ENCODE peak calls at places on chromosomes 1 and 21, in six cellular contexts. G is esophagus muscularis mucosa, X is Peyer's patch, V is sigmoid colon, I is A549, L is ovary. R is an unnamed sample.
A peak's percentile ranks its signal among the peaks of the same experiment; 100 is the strongest.

GRCh38 chr1:221839794-221840395 is 98.0 kb upstream of the DUSP10 start:
- DNase-seq in G (no peak), X (peak; percentile 55), I (peak; percentile 92), V (peak; percentile 73), L (no peak), R (peak; percentile 27)

GRCh38 chr21:36203603-36203889 is 46.9 kb downstream of the DOP1B start:
- DNase-seq in V (no peak), G (no peak), I (peak; percentile 45), L (no peak), X (peak; percentile 71), R (peak; percentile 55)

GRCh38 chr1:27152829-27153548 is 1.9 kb downstream of the SLC9A1 start:
- DNase-seq in I (no peak), L (no peak), V (no peak), X (no peak), G (no peak), R (no peak)

GRCh38 chr1:116151739-116152576 is 40.8 kb downstream of the MAB21L3 start:
- DNase-seq in V (peak; percentile 78), G (peak; percentile 93), L (peak; percentile 79), I (peak; percentile 54), X (peak; percentile 87), R (no peak)

GRCh38 chr1:45574105-45574626 is 9.7 kb upstream of the NASP start:
- DNase-seq in X (no peak), L (no peak), I (no peak), G (no peak), V (no peak), R (no peak)

GRCh38 chr1:234836786-234837185 is 226.8 kb upstream of the IRF2BP2 start:
- DNase-seq in V (no peak), G (no peak), I (no peak), X (no peak), L (no peak), R (no peak)

GRCh38 chr1:166305371-166305770 is 138.6 kb upstream of the FAM78B start:
- DNase-seq in X (no peak), G (no peak), L (no peak), V (no peak), I (no peak), R (no peak)

GRCh38 chr1:2210084-2210653 is 15.6 kb upstream of the FAAP20 start:
- DNase-seq in X (no peak), G (no peak), L (peak; percentile 50), I (no peak), V (no peak), R (no peak)

GRCh38 chr1:95509989-95510388 is 276.0 kb downstream of the RWDD3 start:
- DNase-seq in V (no peak), X (no peak), G (no peak), I (no peak), L (no peak), R (no peak)

GRCh38 chr1:95503371-95504145 is 269.5 kb downstream of the RWDD3 start:
- DNase-seq in G (no peak), I (no peak), L (no peak), V (no peak), X (no peak), R (no peak)

GRCh38 chr1:95506736-95507404 is 272.9 kb downstream of the RWDD3 start:
- DNase-seq in G (no peak), X (no peak), I (no peak), L (no peak), V (no peak), R (no peak)
- TF ChIP-seq POLR2A in G (no peak), X (no peak), I (no peak), L (no peak), V (no peak), R (no peak)

DNA sequence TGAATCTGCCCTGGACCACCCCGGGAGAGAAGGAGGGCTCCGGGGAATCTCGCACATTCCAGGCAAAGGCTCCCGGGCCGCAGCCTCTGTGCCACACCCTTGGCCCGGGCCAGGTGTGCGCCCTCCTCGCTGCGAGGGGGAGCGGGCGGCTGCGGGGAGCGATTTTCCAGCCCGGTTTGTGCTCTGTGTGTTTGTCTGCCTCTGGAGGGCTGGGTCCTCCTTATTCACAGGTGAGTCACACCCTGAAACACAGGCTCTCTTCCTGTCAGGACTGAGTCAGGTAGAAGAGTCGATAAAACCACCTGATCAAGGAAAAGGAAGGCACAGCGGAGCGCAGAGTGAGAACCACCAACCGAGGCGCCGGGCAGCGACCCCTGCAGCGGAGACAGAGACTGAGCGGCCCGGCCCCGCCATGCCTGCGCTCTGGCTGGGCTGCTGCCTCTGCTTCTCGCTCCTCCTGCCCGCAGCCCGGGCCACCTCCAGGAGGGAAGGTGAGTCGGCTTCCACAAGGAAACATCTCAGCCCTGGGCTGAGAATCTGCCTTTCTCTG is at the start of gene LAMC2:
- DNase-seq in V (peak; percentile 67), I (peak; percentile 73), X (peak; percentile 78), L (peak; percentile 51), G (no peak), R (no peak)
- H3K4me3 ChIP-seq in V (peak within 1 kb of the TSS; percentile 40), I (peak within 1 kb of the TSS; percentile 46), X (peak within 1 kb of the TSS; percentile 56), L (peak within 1 kb of the TSS; percentile 25), G (peak within 1 kb of the TSS; percentile 51), R (no peak within 1 kb of the TSS)

GRCh38 chr1:9440261-9440660 is 99.0 kb upstream of the SLC25A33 start:
- DNase-seq in I (no peak), L (no peak), X (no peak), G (no peak), V (no peak), R (no peak)

GRCh38 chr1:9439074-9439761 is 100.0 kb upstream of the SLC25A33 start:
- DNase-seq in G (no peak), X (peak; percentile 73), I (peak; percentile 36), V (no peak), L (no peak), R (peak; percentile 54)

GRCh38 chr1:9437931-9438330 is 101.3 kb upstream of the SLC25A33 start:
- DNase-seq in L (no peak), V (peak; percentile 86), G (no peak), I (no peak), X (peak; percentile 60), R (peak; percentile 78)

GRCh38 chr1:9440763-9441194 is 98.5 kb upstream of the SLC25A33 start:
- DNase-seq in X (peak; percentile 65), G (no peak), L (no peak), V (no peak), I (no peak), R (no peak)

DNA sequence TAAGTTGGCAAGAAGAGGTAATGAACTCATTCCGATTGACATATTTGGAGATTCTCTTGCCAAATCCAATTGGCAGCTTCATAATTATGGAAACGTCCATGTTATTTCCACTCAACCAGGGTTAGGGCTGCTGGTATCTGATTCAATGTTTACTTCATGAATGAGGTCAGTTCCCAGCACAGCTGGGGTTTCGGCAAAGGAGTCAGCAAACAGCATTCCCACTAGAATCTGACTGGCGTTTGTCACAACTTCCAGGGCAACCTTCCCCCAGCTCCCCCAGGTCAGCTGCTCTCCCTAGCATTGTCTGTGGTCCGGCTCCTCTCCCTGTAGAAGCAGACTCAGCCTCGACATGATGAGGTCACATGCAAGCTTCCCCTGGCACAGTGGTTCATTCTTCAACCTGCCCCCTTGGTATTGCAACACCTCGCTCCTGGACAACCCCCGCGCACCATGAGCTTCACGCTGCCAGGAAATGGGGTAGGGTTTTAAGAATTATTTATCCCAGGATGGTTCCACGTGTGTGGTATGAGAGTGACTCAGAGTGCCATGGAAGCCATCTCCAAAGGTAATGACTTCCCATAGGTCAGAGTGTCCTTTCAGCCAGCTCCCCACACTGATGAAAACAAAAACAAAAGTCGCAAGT is 100.7 kb upstream of the SLC25A33 start:
- DNase-seq in X (peak; percentile 63), V (peak; percentile 87), I (peak; percentile 83), G (peak; percentile 94), L (peak; percentile 60), R (peak; percentile 82)
- H3K27ac ChIP-seq in X (peak overlapping the region; percentile 94), V (peak overlapping the region; percentile 55), I (peak overlapping the region; percentile 86), G (peak overlapping the region; percentile 55), L (peak overlapping the region; percentile 28), R (peak overlapping the region; percentile 90)

GRCh38 chr21:44300262-44300959 is 558 bp downstream of the PFKL start:
- DNase-seq in G (peak; percentile 95), I (peak; percentile 42), V (peak; percentile 88), X (peak; percentile 90), L (peak; percentile 77), R (peak; percentile 42)
- TF ChIP-seq POLR2A in G (no peak), I (no peak), V (no peak), X (peak; percentile 82), L (no peak), R (peak; percentile 34)

GRCh38 chr1:211415700-211416099 is 76.3 kb downstream of the RD3 start:
- DNase-seq in L (no peak), G (no peak), V (no peak), I (no peak), X (no peak), R (no peak)
- H3K4me3 ChIP-seq in L (no peak overlapping the region), G (no peak overlapping the region), V (peak overlapping the region; percentile 56), I (peak overlapping the region; percentile 50), X (no peak overlapping the region), R (peak overlapping the region; percentile 36)

DNA sequence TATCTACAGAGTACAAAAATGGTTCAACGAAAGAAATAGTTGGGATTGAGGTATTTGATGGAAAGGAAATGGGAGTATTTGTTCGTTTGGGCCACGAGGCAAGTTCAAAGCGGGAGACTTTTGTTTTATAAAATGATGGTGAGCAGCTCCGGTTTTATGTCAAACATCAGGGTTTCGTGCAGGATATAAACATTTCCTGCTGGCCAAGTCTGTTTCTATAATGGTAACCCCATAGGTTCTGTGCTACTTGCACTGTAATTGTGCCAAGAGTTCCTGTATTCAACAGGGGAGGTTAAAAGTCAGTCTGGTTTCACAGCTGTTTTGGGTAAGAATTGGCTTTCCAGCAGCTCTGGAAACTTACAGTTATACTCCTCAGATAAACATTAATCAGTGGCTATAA is 290.3 kb upstream of the NRIP1 start:
- DNase-seq in X (no peak), G (no peak), V (no peak), I (no peak), L (no peak), R (no peak)
- H3K27ac ChIP-seq in X (no peak overlapping the region), G (no peak overlapping the region), V (peak overlapping the region; percentile 28), I (no peak overlapping the region), L (no peak overlapping the region), R (no peak overlapping the region)

GRCh38 chr21:29002442-29003144 is 9.9 kb upstream of the LTN1 start:
- DNase-seq in L (peak; percentile 95), X (peak; percentile 98), G (peak; percentile 99), I (peak; percentile 96), V (peak; percentile 98), R (peak; percentile 95)

GRCh38 chr21:29007135-29007534 is 12.0 kb downstream of the RWDD2B start:
- DNase-seq in L (no peak), I (no peak), V (no peak), G (no peak), X (no peak), R (no peak)

GRCh38 chr21:29005696-29006095 is 13.0 kb upstream of the LTN1 start:
- DNase-seq in X (no peak), I (no peak), G (peak; percentile 74), L (no peak), V (no peak), R (no peak)

GRCh38 chr21:29008373-29008772 is 10.8 kb downstream of the RWDD2B start:
- DNase-seq in G (no peak), X (no peak), I (no peak), L (no peak), V (no peak), R (no peak)

GRCh38 chr21:29007801-29008200 is 11.3 kb downstream of the RWDD2B start:
- DNase-seq in G (no peak), L (no peak), X (no peak), V (no peak), I (no peak), R (no peak)
- TF ChIP-seq POLR2A in G (no peak), L (no peak), X (no peak), V (no peak), I (no peak), R (no peak)

GRCh38 chr1:244843148-244843978 is 7.9 kb downstream of the COX20 start:
- DNase-seq in I (no peak), X (no peak), L (no peak), G (no peak), V (no peak), R (no peak)
- H3K4me3 ChIP-seq in I (no peak overlapping the region), X (no peak overlapping the region), L (no peak overlapping the region), G (no peak overlapping the region), V (no peak overlapping the region), R (no peak overlapping the region)